ENCODE peak calls at places on chromosomes 4 and X, in seven cellular contexts. One of them, this sample, is unnamed. For H3K27me3 and H3K36me3, the result is how much of the 10 kb centered on the place peaks cover.

GRCh38 chr4:4320951-4321714 is 31.1 kb downstream of the ZBTB49 start:
- DNase-seq in heart left ventricle: no peak
- DNase-seq in SJCRH30: no peak
- DNase-seq in CD8-positive, alpha-beta T cell: no peak
- DNase-seq in psoas muscle: no peak
- DNase-seq in ovary: peak
- DNase-seq in breast epithelium: no peak
- DNase-seq in this sample: no peak

GRCh38 chr4:97774347-97774989 is 368.8 kb downstream of the STPG2 start:
- DNase-seq in SJCRH30: no peak
- DNase-seq in psoas muscle: no peak
- DNase-seq in breast epithelium: no peak
- DNase-seq in heart left ventricle: no peak
- DNase-seq in CD8-positive, alpha-beta T cell: no peak
- DNase-seq in ovary: no peak
- DNase-seq in this sample: no peak

GRCh38 chr4:15164571-15164970 is 162.3 kb downstream of the CPEB2 start:
- DNase-seq in ovary: no peak
- DNase-seq in breast epithelium: no peak
- DNase-seq in psoas muscle: no peak
- DNase-seq in SJCRH30: no peak
- DNase-seq in heart left ventricle: no peak
- DNase-seq in CD8-positive, alpha-beta T cell: no peak
- DNase-seq in this sample: no peak

GRCh38 chr4:145001635-145002034 is 96.4 kb downstream of the ANAPC10 start:
- DNase-seq in SJCRH30: no peak
- DNase-seq in ovary: no peak
- DNase-seq in heart left ventricle: no peak
- DNase-seq in psoas muscle: no peak
- DNase-seq in breast epithelium: no peak
- DNase-seq in CD8-positive, alpha-beta T cell: no peak
- DNase-seq in this sample: no peak

GRCh38 chr4:60648774-60649173 is 551.4 kb upstream of the ADGRL3 start:
- DNase-seq in breast epithelium: no peak
- DNase-seq in ovary: no peak
- DNase-seq in CD8-positive, alpha-beta T cell: no peak
- DNase-seq in heart left ventricle: no peak
- DNase-seq in psoas muscle: no peak
- DNase-seq in SJCRH30: no peak
- DNase-seq in this sample: no peak

GRCh38 chrX:63050225-63050624 is 300.9 kb downstream of the SPIN4 start:
- DNase-seq in CD8-positive, alpha-beta T cell: no peak
- DNase-seq in psoas muscle: no peak
- DNase-seq in breast epithelium: no peak
- DNase-seq in heart left ventricle: no peak
- DNase-seq in ovary: no peak
- DNase-seq in SJCRH30: peak
- DNase-seq in this sample: no peak

GRCh38 chr4:165208741-165209388 is 1.5 kb downstream of the KLHL2 start:
- DNase-seq in breast epithelium: no peak
- DNase-seq in psoas muscle: no peak
- DNase-seq in heart left ventricle: no peak
- DNase-seq in ovary: no peak
- DNase-seq in CD8-positive, alpha-beta T cell: no peak
- DNase-seq in SJCRH30: no peak
- DNase-seq in this sample: no peak

GRCh38 chr4:127236875-127237274 is 395.9 kb upstream of the INTU start:
- DNase-seq in psoas muscle: no peak
- DNase-seq in ovary: no peak
- DNase-seq in breast epithelium: no peak
- DNase-seq in SJCRH30: no peak
- DNase-seq in heart left ventricle: no peak
- DNase-seq in CD8-positive, alpha-beta T cell: no peak
- DNase-seq in this sample: no peak

GRCh38 chr4:78545275-78546246 is 6.0 kb upstream of the ANXA3 start:
- DNase-seq in psoas muscle: no peak
- DNase-seq in ovary: no peak
- DNase-seq in CD8-positive, alpha-beta T cell: no peak
- DNase-seq in heart left ventricle: no peak
- DNase-seq in SJCRH30: no peak
- DNase-seq in breast epithelium: no peak
- DNase-seq in this sample: no peak

GRCh38 chr4:42653606-42654560 is 3.0 kb downstream of the ATP8A1 start:
- DNase-seq in CD8-positive, alpha-beta T cell: no peak
- DNase-seq in psoas muscle: no peak
- DNase-seq in heart left ventricle: no peak
- DNase-seq in ovary: no peak
- DNase-seq in SJCRH30: no peak
- DNase-seq in breast epithelium: no peak
- DNase-seq in this sample: no peak

GRCh38 chrX:9493936-9494335 is 29.1 kb downstream of the TBL1X start:
- DNase-seq in CD8-positive, alpha-beta T cell: no peak
- DNase-seq in psoas muscle: no peak
- DNase-seq in heart left ventricle: no peak
- DNase-seq in SJCRH30: no peak
- DNase-seq in ovary: no peak
- DNase-seq in breast epithelium: no peak
- DNase-seq in this sample: no peak

GRCh38 chr4:178086324-178086723 is 644.1 kb upstream of the AGA start:
- DNase-seq in SJCRH30: peak
- DNase-seq in breast epithelium: no peak
- DNase-seq in heart left ventricle: no peak
- DNase-seq in psoas muscle: no peak
- DNase-seq in CD8-positive, alpha-beta T cell: no peak
- DNase-seq in ovary: no peak
- DNase-seq in this sample: peak

GRCh38 chrX:23898412-23898959 is 9.3 kb downstream of the APOO start:
- DNase-seq in ovary: no peak
- DNase-seq in breast epithelium: no peak
- DNase-seq in CD8-positive, alpha-beta T cell: no peak
- DNase-seq in psoas muscle: no peak
- DNase-seq in SJCRH30: no peak
- DNase-seq in heart left ventricle: no peak
- DNase-seq in this sample: no peak

GRCh38 chr4:122783301-122784215 is 43.1 kb upstream of the FGF2 start:
- DNase-seq in breast epithelium: peak
- DNase-seq in psoas muscle: peak
- DNase-seq in ovary: peak
- DNase-seq in CD8-positive, alpha-beta T cell: no peak
- DNase-seq in SJCRH30: peak
- DNase-seq in heart left ventricle: peak
- DNase-seq in this sample: no peak

GRCh38 chr4:36067116-36067515 is 177.2 kb downstream of the ARAP2 start:
- DNase-seq in ovary: no peak
- DNase-seq in heart left ventricle: no peak
- DNase-seq in psoas muscle: no peak
- DNase-seq in breast epithelium: no peak
- DNase-seq in SJCRH30: no peak
- DNase-seq in CD8-positive, alpha-beta T cell: no peak
- DNase-seq in this sample: no peak

GRCh38 chr4:121150003-121150402 is 14.1 kb downstream of the TNIP3 start:
- DNase-seq in ovary: no peak
- DNase-seq in heart left ventricle: no peak
- DNase-seq in breast epithelium: no peak
- DNase-seq in SJCRH30: no peak
- DNase-seq in psoas muscle: no peak
- DNase-seq in CD8-positive, alpha-beta T cell: no peak
- DNase-seq in this sample: no peak

GRCh38 chr4:41012308-41012707 is 202.0 kb downstream of the APBB2 start:
- DNase-seq in psoas muscle: no peak
- DNase-seq in heart left ventricle: no peak
- DNase-seq in ovary: no peak
- DNase-seq in SJCRH30: no peak
- DNase-seq in breast epithelium: no peak
- DNase-seq in CD8-positive, alpha-beta T cell: no peak
- DNase-seq in this sample: no peak

GRCh38 chr4:129641179-129641578 is 545.2 kb downstream of the C4orf33 start:
- DNase-seq in CD8-positive, alpha-beta T cell: no peak
- DNase-seq in ovary: no peak
- DNase-seq in SJCRH30: peak
- DNase-seq in psoas muscle: peak
- DNase-seq in heart left ventricle: peak
- DNase-seq in breast epithelium: no peak
- DNase-seq in this sample: peak

GRCh38 chr4:170248576-170248975 is 158.8 kb upstream of the AADAT start:
- DNase-seq in heart left ventricle: no peak
- DNase-seq in SJCRH30: no peak
- DNase-seq in breast epithelium: no peak
- DNase-seq in psoas muscle: no peak
- DNase-seq in CD8-positive, alpha-beta T cell: no peak
- DNase-seq in ovary: no peak
- DNase-seq in this sample: no peak

GRCh38 chrX:54473993-54474859 is 21.8 kb downstream of the FGD1 start:
- DNase-seq in SJCRH30: no peak
- DNase-seq in heart left ventricle: no peak
- DNase-seq in CD8-positive, alpha-beta T cell: no peak
- DNase-seq in ovary: no peak
- DNase-seq in breast epithelium: no peak
- DNase-seq in psoas muscle: no peak
- DNase-seq in this sample: no peak

GRCh38 chr4:86452323-86452995 is 92.6 kb upstream of the MAPK10 start:
- DNase-seq in SJCRH30: peak
- DNase-seq in breast epithelium: no peak
- DNase-seq in CD8-positive, alpha-beta T cell: no peak
- DNase-seq in heart left ventricle: no peak
- DNase-seq in psoas muscle: no peak
- DNase-seq in ovary: peak
- DNase-seq in this sample: no peak

GRCh38 chr4:89364559-89364958 is 57.0 kb upstream of the GPRIN3 start:
- DNase-seq in SJCRH30: peak
- DNase-seq in psoas muscle: no peak
- DNase-seq in ovary: no peak
- DNase-seq in breast epithelium: no peak
- DNase-seq in CD8-positive, alpha-beta T cell: no peak
- DNase-seq in heart left ventricle: no peak
- DNase-seq in this sample: no peak

GRCh38 chrX:15983034-15983433 is 128.4 kb upstream of the AP1S2 start:
- DNase-seq in ovary: no peak
- DNase-seq in breast epithelium: no peak
- DNase-seq in heart left ventricle: no peak
- DNase-seq in SJCRH30: no peak
- DNase-seq in psoas muscle: no peak
- DNase-seq in CD8-positive, alpha-beta T cell: no peak
- DNase-seq in this sample: no peak

GRCh38 chr4:76084542-76084941 is 10.0 kb downstream of the ART3 start:
- DNase-seq in psoas muscle: no peak
- DNase-seq in heart left ventricle: no peak
- DNase-seq in ovary: no peak
- DNase-seq in SJCRH30: no peak
- DNase-seq in CD8-positive, alpha-beta T cell: no peak
- DNase-seq in breast epithelium: no peak
- DNase-seq in this sample: no peak

GRCh38 chr4:15779336-15779735 is 1.2 kb downstream of the CD38 start:
- DNase-seq in ovary: peak
- DNase-seq in psoas muscle: peak
- DNase-seq in CD8-positive, alpha-beta T cell: no peak
- DNase-seq in heart left ventricle: peak
- DNase-seq in breast epithelium: no peak
- DNase-seq in SJCRH30: no peak
- DNase-seq in this sample: peak

GRCh38 chr4:38917481-38918025 is 49.9 kb downstream of the FAM114A1 start:
- DNase-seq in ovary: no peak
- DNase-seq in SJCRH30: no peak
- DNase-seq in CD8-positive, alpha-beta T cell: no peak
- DNase-seq in breast epithelium: no peak
- DNase-seq in psoas muscle: no peak
- DNase-seq in heart left ventricle: no peak
- DNase-seq in this sample: no peak

GRCh38 chr4:38911257-38911656 is 43.7 kb downstream of the FAM114A1 start:
- DNase-seq in ovary: no peak
- DNase-seq in CD8-positive, alpha-beta T cell: no peak
- DNase-seq in SJCRH30: no peak
- DNase-seq in breast epithelium: no peak
- DNase-seq in heart left ventricle: no peak
- DNase-seq in psoas muscle: no peak
- DNase-seq in this sample: peak

GRCh38 chr4:38920186-38920585 is 52.6 kb downstream of the FAM114A1 start:
- DNase-seq in ovary: no peak
- DNase-seq in SJCRH30: no peak
- DNase-seq in heart left ventricle: no peak
- DNase-seq in breast epithelium: no peak
- DNase-seq in psoas muscle: no peak
- DNase-seq in CD8-positive, alpha-beta T cell: no peak
- DNase-seq in this sample: no peak

GRCh38 chr4:38909015-38909414 is 41.4 kb downstream of the FAM114A1 start:
- DNase-seq in breast epithelium: no peak
- DNase-seq in CD8-positive, alpha-beta T cell: no peak
- DNase-seq in psoas muscle: no peak
- DNase-seq in SJCRH30: no peak
- DNase-seq in heart left ventricle: no peak
- DNase-seq in ovary: no peak
- DNase-seq in this sample: no peak

GRCh38 chr4:38914859-38915258 is 47.3 kb downstream of the FAM114A1 start:
- DNase-seq in CD8-positive, alpha-beta T cell: no peak
- DNase-seq in breast epithelium: no peak
- DNase-seq in SJCRH30: no peak
- DNase-seq in heart left ventricle: no peak
- DNase-seq in psoas muscle: no peak
- DNase-seq in ovary: no peak
- DNase-seq in this sample: no peak
- H3K27me3 ChIP-seq in CD8-positive, alpha-beta T cell: under half
- H3K27me3 ChIP-seq in breast epithelium: under half
- H3K27me3 ChIP-seq in SJCRH30: under half
- H3K27me3 ChIP-seq in heart left ventricle: under half
- H3K27me3 ChIP-seq in psoas muscle: under half
- H3K27me3 ChIP-seq in ovary: under half
- H3K27me3 ChIP-seq in this sample: under half

GRCh38 chrX:71285929-71286328 is 2.5 kb downstream of the NONO start:
- DNase-seq in SJCRH30: no peak
- DNase-seq in CD8-positive, alpha-beta T cell: no peak
- DNase-seq in ovary: no peak
- DNase-seq in psoas muscle: no peak
- DNase-seq in heart left ventricle: no peak
- DNase-seq in breast epithelium: no peak
- DNase-seq in this sample: no peak
- H3K36me3 ChIP-seq in SJCRH30: half or more
- H3K36me3 ChIP-seq in CD8-positive, alpha-beta T cell: under half
- H3K36me3 ChIP-seq in ovary: under half
- H3K36me3 ChIP-seq in psoas muscle: under half
- H3K36me3 ChIP-seq in heart left ventricle: under half
- H3K36me3 ChIP-seq in breast epithelium: under half
- H3K36me3 ChIP-seq in this sample: under half

GRCh38 chr4:151347490-151347889 is 22.1 kb upstream of the SH3D19 start:
- DNase-seq in psoas muscle: no peak
- DNase-seq in heart left ventricle: no peak
- DNase-seq in breast epithelium: no peak
- DNase-seq in SJCRH30: no peak
- DNase-seq in ovary: no peak
- DNase-seq in CD8-positive, alpha-beta T cell: no peak
- DNase-seq in this sample: no peak
- H3K4me3 ChIP-seq in psoas muscle: no peak
- H3K4me3 ChIP-seq in heart left ventricle: no peak
- H3K4me3 ChIP-seq in breast epithelium: no peak
- H3K4me3 ChIP-seq in SJCRH30: no peak
- H3K4me3 ChIP-seq in ovary: no peak
- H3K4me3 ChIP-seq in CD8-positive, alpha-beta T cell: no peak
- H3K4me3 ChIP-seq in this sample: no peak

DNA sequence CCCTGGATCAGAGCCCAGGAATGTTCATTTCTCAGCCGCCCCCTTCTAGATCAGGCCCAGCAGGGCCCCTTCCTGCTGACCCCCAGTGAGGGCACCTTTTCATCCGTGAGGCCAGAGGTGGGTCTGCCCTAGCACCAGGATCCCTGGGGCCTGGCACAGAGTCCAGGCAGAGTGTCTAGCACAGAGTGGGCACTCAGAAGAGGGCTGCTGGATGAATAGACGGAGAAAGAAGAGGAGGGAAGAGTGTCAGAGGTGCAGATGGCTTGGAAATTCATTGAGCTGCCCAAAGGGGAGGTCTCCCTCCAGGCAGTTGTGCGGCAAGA is 106.5 kb downstream of the CPZ start:
- DNase-seq in breast epithelium: no peak
- DNase-seq in CD8-positive, alpha-beta T cell: no peak
- DNase-seq in heart left ventricle: no peak
- DNase-seq in ovary: no peak
- DNase-seq in psoas muscle: no peak
- DNase-seq in SJCRH30: no peak
- DNase-seq in this sample: no peak
- H3K27me3 ChIP-seq in breast epithelium: under half
- H3K27me3 ChIP-seq in CD8-positive, alpha-beta T cell: under half
- H3K27me3 ChIP-seq in heart left ventricle: under half
- H3K27me3 ChIP-seq in ovary: under half
- H3K27me3 ChIP-seq in psoas muscle: under half
- H3K27me3 ChIP-seq in SJCRH30: half or more
- H3K27me3 ChIP-seq in this sample: under half